ENCODE peak calls at places on chromosome 3, in five cellular contexts. L is SJSA1, X is ACHN, J is stromal cell of bone marrow, G is NCI-H2171. N is an unnamed sample.
A peak's percentile ranks its signal among the peaks of the same experiment; 100 is the strongest.

GRCh38 chr3:44128057-44128775 is 113.5 kb upstream of the TOPAZ1 start:
- DNase-seq in X (no peak), G (no peak), L (no peak), J (no peak), N (no peak)

GRCh38 chr3:104846270-104846669 is 520.4 kb upstream of the ALCAM start:
- DNase-seq in G (no peak), X (no peak), L (peak; percentile 18), J (no peak), N (no peak)

GRCh38 chr3:51099794-51100542 is 285.1 kb upstream of the MANF start:
- DNase-seq in J (peak; percentile 52), G (peak; percentile 46), X (peak; percentile 63), L (peak; percentile 22), N (no peak)

GRCh38 chr3:50242778-50243551 is 7.0 kb downstream of the GNAI2 start:
- DNase-seq in L (peak; percentile 54), X (no peak), G (no peak), J (no peak), N (peak; percentile 49)

GRCh38 chr3:197023241-197023997 is 6.2 kb downstream of the MELTF start:
- DNase-seq in J (no peak), X (peak; percentile 46), G (peak; percentile 90), L (no peak), N (no peak)

GRCh38 chr3:193816656-193817311 is 223.8 kb downstream of the OPA1 start:
- DNase-seq in L (no peak), X (no peak), J (no peak), G (no peak), N (peak; percentile 77)

GRCh38 chr3:170128977-170129431 is 52.5 kb downstream of the PHC3 start:
- DNase-seq in J (peak; percentile 15), G (no peak), X (no peak), L (peak; percentile 2), N (no peak)

GRCh38 chr3:35393916-35394315 is 245.4 kb upstream of the ARPP21 start:
- DNase-seq in L (no peak), J (no peak), G (peak; percentile 83), X (no peak), N (no peak)

GRCh38 chr3:9826815-9827574 is 16.8 kb downstream of the RPUSD3 start:
- DNase-seq in G (no peak), L (no peak), X (peak; percentile 28), J (no peak), N (no peak)

GRCh38 chr3:111027868-111028267 is 43.7 kb upstream of the NECTIN3 start:
- DNase-seq in L (no peak), G (no peak), J (no peak), X (no peak), N (no peak)

GRCh38 chr3:56747150-56747549 is 54.6 kb downstream of the ARHGEF3 start:
- DNase-seq in X (no peak), L (no peak), G (no peak), J (no peak), N (no peak)

GRCh38 chr3:64011685-64012084 is 11.6 kb downstream of the PSMD6 start:
- DNase-seq in L (no peak), X (no peak), G (no peak), J (peak; percentile 86), N (no peak)

GRCh38 chr3:18847583-18848197 is 300.6 kb upstream of the KCNH8 start:
- DNase-seq in L (no peak), G (no peak), J (no peak), X (peak; percentile 19), N (no peak)

GRCh38 chr3:66253790-66254620 is 33.2 kb downstream of the SLC25A26 start:
- DNase-seq in G (no peak), J (peak; percentile 16), X (peak; percentile 13), L (peak; percentile 19), N (no peak)

GRCh38 chr3:31184257-31185003 is 290.0 kb upstream of the GADL1 start:
- DNase-seq in J (no peak), G (no peak), X (no peak), L (no peak), N (no peak)

GRCh38 chr3:139111392-139112229 is 66.9 kb upstream of the PRR23C start:
- DNase-seq in J (no peak), L (peak; percentile 30), G (peak; percentile 38), X (peak; percentile 69), N (peak; percentile 15)

GRCh38 chr3:29721789-29722188 is 440.9 kb downstream of the RBMS3 start:
- DNase-seq in X (no peak), J (no peak), G (no peak), L (no peak), N (no peak)

GRCh38 chr3:18393906-18394305 is 31.2 kb downstream of the SATB1 start:
- DNase-seq in X (no peak), G (no peak), J (peak; percentile 1), L (no peak), N (no peak)

GRCh38 chr3:116734243-116734642 is 24.7 kb downstream of the TUSC7 start:
- DNase-seq in G (no peak), L (no peak), J (no peak), X (no peak), N (no peak)

GRCh38 chr3:33915796-33916589 is 117.6 kb downstream of the PDCD6IP start:
- DNase-seq in L (no peak), J (no peak), G (no peak), X (no peak), N (no peak)

GRCh38 chr3:139319428-139320402 is 24.1 kb upstream of the MRPS22 start:
- DNase-seq in J (no peak), L (no peak), G (no peak), X (peak; percentile 53), N (no peak)

GRCh38 chr3:78571486-78571885 is 1196.3 kb downstream of the ROBO1 start:
- DNase-seq in G (no peak), L (no peak), X (no peak), J (no peak), N (no peak)

GRCh38 chr3:61725851-61726333 is 164.5 kb downstream of the PTPRG start:
- DNase-seq in J (peak; percentile 20), X (peak; percentile 66), G (no peak), L (no peak), N (no peak)

N was measured in gastrocnemius medialis.